ENCODE peak calls at places on chromosomes 1 and 21, in ten cellular contexts. F is iPS DF 19.7; B is lung microvascular endothelial cell; I is mesothelial cell of epicardium; D is activated CD8-positive, alpha-beta memory T cell treated with anti-CD3 and anti-CD28 coated beads for 24 hours; M is endodermal cell; T is AG08396; V is AG09309; A is WTC11; N is NAMALWA. U is an unnamed sample.

GRCh38 chr1:161052899-161053298 is 7.1 kb upstream of the USF1 start:
- DNase-seq in F (no peak), B (peak), I (no peak), D (no peak), M (no peak), T (no peak), V (no peak), A (no peak), N (no peak), U (no peak)

GRCh38 chr1:74091371-74091770 is 106.6 kb downstream of the LRRIQ3 start:
- DNase-seq in F (no peak), B (no peak), I (no peak), D (no peak), M (no peak), T (no peak), V (no peak), A (no peak), N (no peak), U (no peak)

GRCh38 chr21:45209046-45209445 is 78.6 kb downstream of the POFUT2 start:
- DNase-seq in F (no peak), B (peak), I (no peak), D (no peak), M (no peak), T (peak), V (peak), A (no peak), N (no peak), U (no peak)

GRCh38 chr1:151106891-151107290 is 36.3 kb downstream of the GABPB2 start:
- DNase-seq in F (no peak), B (peak), I (no peak), D (no peak), M (no peak), T (peak), V (no peak), A (no peak), N (no peak), U (no peak)

GRCh38 chr1:91015794-91016550 is 5.9 kb downstream of the ZNF644 start:
- DNase-seq in F (no peak), B (no peak), I (no peak), D (no peak), M (no peak), T (no peak), V (no peak), A (no peak), N (no peak), U (no peak)

GRCh38 chr1:31441073-31441472 is 28.1 kb downstream of the SERINC2 start:
- DNase-seq in F (no peak), B (no peak), I (no peak), D (no peak), M (no peak), T (no peak), V (no peak), A (no peak), N (no peak), U (no peak)

GRCh38 chr1:20164694-20165202 is 21.1 kb upstream of the UBXN10 start:
- DNase-seq in F (no peak), B (peak), I (no peak), D (no peak), M (no peak), T (peak), V (no peak), A (no peak), N (no peak), U (peak)

GRCh38 chr1:45585110-45585426 is 1.2 kb downstream of the NASP start:
- DNase-seq in F (no peak), B (no peak), I (no peak), D (no peak), M (no peak), T (no peak), V (no peak), A (no peak), N (no peak), U (no peak)

GRCh38 chr1:115323366-115324004 is 14.6 kb downstream of the NGF start:
- DNase-seq in F (no peak), B (peak), I (no peak), D (no peak), M (no peak), T (no peak), V (no peak), A (no peak), N (no peak), U (no peak)

GRCh38 chr1:55050283-55050682 is 10.9 kb downstream of the PCSK9 start:
- DNase-seq in F (no peak), B (peak), I (no peak), D (no peak), M (no peak), T (peak), V (peak), A (no peak), N (no peak), U (no peak)

GRCh38 chr1:172951728-172952365 is 98.9 kb downstream of the TNFSF18 start:
- DNase-seq in F (no peak), B (peak), I (no peak), D (no peak), M (no peak), T (no peak), V (peak), A (no peak), N (no peak), U (no peak)

GRCh38 chr1:14476170-14476955 is 122.1 kb upstream of the KAZN start:
- DNase-seq in F (no peak), B (no peak), I (no peak), D (no peak), M (no peak), T (peak), V (no peak), A (no peak), N (no peak), U (no peak)

GRCh38 chr21:36431252-36431651 is 46.1 kb downstream of the CHAF1B start:
- DNase-seq in F (no peak), B (peak), I (no peak), D (no peak), M (no peak), T (no peak), V (no peak), A (no peak), N (no peak), U (no peak)

GRCh38 chr1:28173151-28173979 is 3.1 kb downstream of the PTAFR start:
- DNase-seq in F (no peak), B (no peak), I (no peak), D (no peak), M (peak), T (no peak), V (no peak), A (no peak), N (peak), U (no peak)

GRCh38 chr1:16236091-16236494 is 890 bp downstream of the CPLANE2 start:
- DNase-seq in F (no peak), B (peak), I (no peak), D (no peak), M (no peak), T (peak), V (no peak), A (no peak), N (peak), U (peak)

GRCh38 chr1:174032823-174033222 is 10.7 kb upstream of the RC3H1 start:
- DNase-seq in F (no peak), B (peak), I (no peak), D (no peak), M (no peak), T (peak), V (no peak), A (no peak), N (no peak), U (no peak)

GRCh38 chr21:40054403-40054802 is 187.2 kb downstream of the PCP4 start:
- DNase-seq in F (no peak), B (no peak), I (no peak), D (no peak), M (no peak), T (no peak), V (no peak), A (no peak), N (no peak), U (no peak)

GRCh38 chr1:181192277-181192676 is 103.8 kb downstream of the IER5 start:
- DNase-seq in F (no peak), B (no peak), I (no peak), D (no peak), M (peak), T (no peak), V (no peak), A (no peak), N (no peak), U (no peak)

GRCh38 chr21:39373634-39374033 is 24.7 kb upstream of the HMGN1 start:
- DNase-seq in F (no peak), B (peak), I (no peak), D (no peak), M (peak), T (no peak), V (no peak), A (no peak), N (peak), U (no peak)

GRCh38 chr1:186559601-186560116 is 98.7 kb upstream of the PDC start:
- DNase-seq in F (no peak), B (peak), I (no peak), D (no peak), M (no peak), T (no peak), V (no peak), A (no peak), N (no peak), U (no peak)

GRCh38 chr1:190168116-190168515 is 309.5 kb downstream of the BRINP3 start:
- DNase-seq in F (no peak), B (no peak), I (no peak), D (no peak), M (no peak), T (peak), V (no peak), A (no peak), N (no peak), U (no peak)

GRCh38 chr1:13618483-13618882 is 34.9 kb downstream of the PDPN start:
- DNase-seq in F (no peak), B (no peak), I (no peak), D (no peak), M (no peak), T (no peak), V (no peak), A (no peak), N (no peak), U (no peak)

GRCh38 chr1:184953600-184954219 is 20.6 kb downstream of the NIBAN1 start:
- DNase-seq in F (no peak), B (peak), I (no peak), D (no peak), M (no peak), T (no peak), V (no peak), A (no peak), N (no peak), U (no peak)

GRCh38 chr1:88608139-88608943 is 75.7 kb upstream of the PKN2 start:
- DNase-seq in F (no peak), B (peak), I (no peak), D (no peak), M (no peak), T (peak), V (no peak), A (no peak), N (peak), U (no peak)

GRCh38 chr1:230191079-230191478 is 124.0 kb downstream of the GALNT2 start:
- DNase-seq in F (no peak), B (peak), I (no peak), D (no peak), M (no peak), T (peak), V (no peak), A (no peak), N (no peak), U (peak)

GRCh38 chr21:45167796-45168222 is 93.4 kb downstream of the ADARB1 start:
- DNase-seq in F (no peak), B (peak), I (no peak), D (no peak), M (no peak), T (peak), V (peak), A (no peak), N (no peak), U (no peak)

GRCh38 chr1:41018039-41018438 is 3.5 kb downstream of the SLFNL1 start:
- DNase-seq in F (no peak), B (no peak), I (no peak), D (no peak), M (no peak), T (no peak), V (no peak), A (no peak), N (no peak), U (no peak)

GRCh38 chr1:75908717-75909152 is 23.5 kb downstream of the ASB17 start:
- DNase-seq in F (peak), B (peak), I (no peak), D (no peak), M (peak), T (peak), V (peak), A (peak), N (peak), U (no peak)

GRCh38 chr1:96722161-96722908 is 751 bp downstream of the PTBP2 start:
- DNase-seq in F (no peak), B (peak), I (peak), D (peak), M (peak), T (peak), V (no peak), A (peak), N (peak), U (peak)

GRCh38 chr1:171127481-171127880 is 36.8 kb downstream of the FMO3 start:
- DNase-seq in F (no peak), B (no peak), I (no peak), D (no peak), M (no peak), T (no peak), V (peak), A (no peak), N (no peak), U (no peak)

GRCh38 chr1:202107801-202108731 is 14.7 kb upstream of the GPR37L1 start:
- DNase-seq in F (no peak), B (no peak), I (no peak), D (no peak), M (peak), T (no peak), V (no peak), A (no peak), N (no peak), U (peak)

GRCh38 chr1:165356876-165357275 is 361 bp upstream of the LMX1A start:
- DNase-seq in F (no peak), B (no peak), I (no peak), D (no peak), M (peak), T (no peak), V (no peak), A (peak), N (no peak), U (no peak)

GRCh38 chr21:45600248-45600647 is 43.3 kb upstream of the PCBP3 start:
- DNase-seq in F (no peak), B (no peak), I (no peak), D (no peak), M (no peak), T (no peak), V (no peak), A (no peak), N (no peak), U (no peak)

GRCh38 chr1:30323841-30324240 is 399.5 kb downstream of the MATN1 start:
- DNase-seq in F (no peak), B (no peak), I (no peak), D (peak), M (peak), T (no peak), V (no peak), A (no peak), N (no peak), U (no peak)

U was measured in pancreas.